ENCODE peak calls at places on chromosomes 7 and 10, in five cellular contexts. E, N, M, A and F are unnamed samples.

GRCh38 chr10:119518936-119519335 is 23.6 kb downstream of the RGS10 start:
- DNase-seq in E (no peak), N (no peak), M (no peak), A (no peak), F (no peak)

GRCh38 chr10:1625079-1625478 is 112.2 kb downstream of the ADARB2 start:
- DNase-seq in E (no peak), N (no peak), M (no peak), A (no peak), F (no peak)

GRCh38 chr10:79146611-79147130 is 77.9 kb downstream of the ZMIZ1 start:
- DNase-seq in E (no peak), N (no peak), M (peak; percentile 21), A (peak; percentile 52), F (no peak)

GRCh38 chr7:111855842-111856227 is 293.5 kb upstream of the IMMP2L start:
- DNase-seq in E (no peak), N (no peak), M (no peak), A (peak; percentile 25), F (peak; percentile 21)

GRCh38 chr7:116810267-116811116 is 51.9 kb upstream of the CAPZA2 start:
- DNase-seq in E (no peak), N (no peak), M (no peak), A (peak; percentile 29), F (no peak)

GRCh38 chr7:127770870-127771269 is 118.9 kb downstream of the SND1 start:
- DNase-seq in E (no peak), N (no peak), M (no peak), A (peak; percentile 78), F (no peak)

GRCh38 chr10:43751646-43752045 is 103.0 kb upstream of the ZNF32 start:
- DNase-seq in E (no peak), N (no peak), M (no peak), A (no peak), F (no peak)

GRCh38 chr10:71812016-71812912 is 38.8 kb downstream of the PSAP start:
- DNase-seq in E (peak; percentile 92), N (peak; percentile 75), M (peak; percentile 78), A (peak; percentile 33), F (peak; percentile 78)

GRCh38 chr10:95788830-95789229 is 32.9 kb downstream of the ENTPD1 start:
- DNase-seq in E (no peak), N (no peak), M (no peak), A (peak; percentile 54), F (no peak)

GRCh38 chr7:66699998-66700397 is 40.5 kb upstream of the RABGEF1 start:
- DNase-seq in E (no peak), N (no peak), M (no peak), A (peak; percentile 8), F (no peak)

GRCh38 chr7:148700693-148701092 is 2.0 kb downstream of the CUL1 start:
- DNase-seq in E (peak; percentile 44), N (peak; percentile 52), M (peak; percentile 36), A (peak; percentile 44), F (peak; percentile 45)

GRCh38 chr10:11975795-11976194 is 66.8 kb downstream of the UPF2 start:
- DNase-seq in E (no peak), N (no peak), M (no peak), A (no peak), F (no peak)

GRCh38 chr10:18438356-18439126 is 212.8 kb downstream of the NSUN6 start:
- DNase-seq in E (no peak), N (no peak), M (no peak), A (no peak), F (no peak)

GRCh38 chr10:133459454-133460207 is 5.9 kb downstream of the SCART1 start:
- DNase-seq in E (no peak), N (no peak), M (no peak), A (no peak), F (no peak)

GRCh38 chr7:104123786-104124185 is 84.0 kb downstream of the ORC5 start:
- DNase-seq in E (no peak), N (no peak), M (no peak), A (peak; percentile 51), F (no peak)